ENCODE peak calls at places on chromosomes 11 and 22, in nine cellular contexts. L is skeletal muscle cell, Z is choroid plexus epithelial cell, S is dorsolateral prefrontal cortex, C is fibroblast of villous mesenchyme, E is cardiac muscle cell, J is cardiac fibroblast, M is hepatocyte, G is spleen. A is an unnamed sample.

GRCh38 chr11:96520939-96521338 is 131.1 kb downstream of the JRKL start:
- DNase-seq in L (no peak), Z (peak), S (no peak), C (no peak), E (no peak), J (no peak), M (no peak), G (no peak), A (no peak)

GRCh38 chr11:131465746-131466145 is 95.3 kb downstream of the NTM start:
- DNase-seq in L (no peak), Z (no peak), S (no peak), C (no peak), E (no peak), J (no peak), M (no peak), G (no peak), A (no peak)

GRCh38 chr22:23499845-23500500 is 80.1 kb downstream of the IGLL1 start:
- DNase-seq in L (no peak), Z (no peak), S (no peak), C (no peak), E (no peak), J (no peak), M (no peak), G (peak), A (no peak)

GRCh38 chr11:117781650-117782049 is 15.4 kb downstream of the DSCAML1 start:
- DNase-seq in L (no peak), Z (no peak), S (no peak), C (no peak), E (no peak), J (no peak), M (no peak), G (no peak), A (no peak)

GRCh38 chr11:66970808-66971442 is 4.2 kb upstream of the C11orf86 start:
- DNase-seq in L (peak), Z (peak), S (no peak), C (peak), E (peak), J (peak), M (peak), G (no peak), A (no peak)

GRCh38 chr11:3225159-3225758 is 6.6 kb upstream of the MRGPRG start:
- DNase-seq in L (no peak), Z (no peak), S (no peak), C (no peak), E (no peak), J (no peak), M (no peak), G (peak), A (no peak)

GRCh38 chr11:9726313-9727022 is 62.6 kb downstream of the SWAP70 start:
- DNase-seq in L (peak), Z (peak), S (no peak), C (peak), E (peak), J (no peak), M (peak), G (no peak), A (no peak)

GRCh38 chr11:128582496-128583366 is 4.6 kb downstream of the ETS1 start:
- DNase-seq in L (peak), Z (peak), S (no peak), C (peak), E (peak), J (peak), M (peak), G (no peak), A (no peak)

GRCh38 chr11:65493367-65494176 is 5.3 kb upstream of the MALAT1 start:
- DNase-seq in L (peak), Z (peak), S (peak), C (peak), E (peak), J (peak), M (peak), G (no peak), A (no peak)

GRCh38 chr11:58316142-58316541 is 42.7 kb downstream of the OR5B17 start:
- DNase-seq in L (no peak), Z (peak), S (no peak), C (peak), E (no peak), J (no peak), M (no peak), G (no peak), A (no peak)

GRCh38 chr11:19691815-19692214 is 20.8 kb upstream of the NAV2 start:
- DNase-seq in L (no peak), Z (no peak), S (no peak), C (no peak), E (no peak), J (no peak), M (no peak), G (no peak), A (no peak)

GRCh38 chr22:43753718-43754117 is 58.4 kb downstream of the EFCAB6 start:
- DNase-seq in L (no peak), Z (no peak), S (no peak), C (no peak), E (no peak), J (no peak), M (no peak), G (no peak), A (no peak)

GRCh38 chr22:37546436-37547248 is 13.6 kb upstream of the CDC42EP1 start:
- DNase-seq in L (peak), Z (peak), S (no peak), C (peak), E (peak), J (peak), M (no peak), G (no peak), A (no peak)

GRCh38 chr11:26443617-26444016 is 111.7 kb downstream of the ANO3 start:
- DNase-seq in L (no peak), Z (no peak), S (no peak), C (no peak), E (no peak), J (no peak), M (no peak), G (no peak), A (no peak)

GRCh38 chr11:35216962-35217667 is 78.1 kb downstream of the CD44 start:
- DNase-seq in L (no peak), Z (peak), S (no peak), C (peak), E (no peak), J (no peak), M (no peak), G (no peak), A (peak)

GRCh38 chr11:119533931-119534694 is 111.1 kb upstream of the THY1 start:
- DNase-seq in L (no peak), Z (peak), S (peak), C (peak), E (peak), J (peak), M (peak), G (peak), A (peak)

GRCh38 chr11:71218789-71219499 is 33.4 kb downstream of the SHANK2 start:
- DNase-seq in L (no peak), Z (no peak), S (no peak), C (no peak), E (no peak), J (no peak), M (no peak), G (peak), A (no peak)

GRCh38 chr11:126359431-126360048 is 4.1 kb downstream of the ST3GAL4 start:
- DNase-seq in L (peak), Z (peak), S (no peak), C (peak), E (peak), J (peak), M (peak), G (peak), A (no peak)

GRCh38 chr11:127066426-127067090 is 66.0 kb upstream of the KIRREL3 start:
- DNase-seq in L (no peak), Z (no peak), S (no peak), C (no peak), E (no peak), J (no peak), M (no peak), G (no peak), A (no peak)

GRCh38 chr22:43861529-43861928 is 784 bp downstream of the SULT4A1 start:
- DNase-seq in L (no peak), Z (peak), S (peak), C (no peak), E (peak), J (peak), M (peak), G (peak), A (no peak)

GRCh38 chr11:82174610-82175009 is 559.1 kb downstream of the FAM181B start:
- DNase-seq in L (no peak), Z (peak), S (no peak), C (no peak), E (no peak), J (no peak), M (no peak), G (no peak), A (peak)

GRCh38 chr11:62466444-62466843 is 47.6 kb downstream of the SCGB1A1 start:
- DNase-seq in L (no peak), Z (no peak), S (no peak), C (peak), E (no peak), J (no peak), M (no peak), G (no peak), A (no peak)

GRCh38 chr11:66641834-66642233 is 3.3 kb downstream of the RBM4 start:
- DNase-seq in L (no peak), Z (no peak), S (no peak), C (no peak), E (no peak), J (peak), M (no peak), G (no peak), A (no peak)

GRCh38 chr11:16605440-16605970 is 132.9 kb upstream of the C11orf58 start:
- DNase-seq in L (no peak), Z (no peak), S (no peak), C (peak), E (peak), J (peak), M (peak), G (peak), A (no peak)

GRCh38 chr11:126853732-126854131 is 146.8 kb downstream of the KIRREL3 start:
- DNase-seq in L (no peak), Z (no peak), S (no peak), C (peak), E (no peak), J (no peak), M (no peak), G (no peak), A (no peak)

GRCh38 chr11:94877446-94878200 is 95.7 kb downstream of the CWC15 start:
- DNase-seq in L (no peak), Z (peak), S (no peak), C (peak), E (peak), J (peak), M (no peak), G (no peak), A (no peak)

GRCh38 chr11:130523166-130523565 is 74.7 kb downstream of the ADAMTS15 start:
- DNase-seq in L (no peak), Z (peak), S (no peak), C (no peak), E (no peak), J (no peak), M (no peak), G (no peak), A (no peak)

GRCh38 chr22:24305260-24305692 is 34.6 kb downstream of the SPECC1L start:
- DNase-seq in L (no peak), Z (peak), S (no peak), C (peak), E (peak), J (peak), M (no peak), G (no peak), A (peak)

GRCh38 chr11:70414341-70415100 is 16.2 kb downstream of the CTTN start:
- DNase-seq in L (no peak), Z (no peak), S (no peak), C (no peak), E (no peak), J (no peak), M (no peak), G (no peak), A (no peak)

GRCh38 chr11:85664561-85665481 is at the start of gene CREBZF:
- DNase-seq in L (peak), Z (peak), S (peak), C (peak), E (peak), J (peak), M (peak), G (peak), A (peak)

GRCh38 chr11:85665756-85666155 is 827 bp upstream of the CREBZF start:
- DNase-seq in L (no peak), Z (no peak), S (no peak), C (peak), E (no peak), J (no peak), M (peak), G (no peak), A (no peak)

GRCh38 chr11:85663781-85664560 is 958 bp downstream of the CREBZF start:
- DNase-seq in L (no peak), Z (peak), S (peak), C (peak), E (peak), J (peak), M (peak), G (peak), A (peak)

GRCh38 chr11:85663080-85663729 is 1.7 kb downstream of the CREBZF start:
- DNase-seq in L (no peak), Z (no peak), S (no peak), C (no peak), E (no peak), J (no peak), M (peak), G (no peak), A (no peak)

GRCh38 chr11:85661972-85662664 is 2.8 kb downstream of the CREBZF start:
- DNase-seq in L (no peak), Z (no peak), S (no peak), C (peak), E (peak), J (no peak), M (no peak), G (no peak), A (no peak)
- H3K4me3 ChIP-seq in L (peak), Z (peak), S (peak), C (peak), E (peak), J (peak), M (peak), G (no peak), A (no peak)

GRCh38 chr11:88275636-88276035 is 61.9 kb downstream of the CTSC start:
- DNase-seq in L (no peak), Z (no peak), S (no peak), C (no peak), E (no peak), J (no peak), M (no peak), G (no peak), A (no peak)
- H3K4me3 ChIP-seq in L (no peak), Z (no peak), S (no peak), C (no peak), E (no peak), J (no peak), M (no peak), G (no peak), A (no peak)

GRCh38 chr11:6747097-6747662 is 24.6 kb downstream of the OR2AG2 start:
- DNase-seq in L (no peak), Z (no peak), S (no peak), C (no peak), E (no peak), J (no peak), M (no peak), G (no peak), A (no peak)

GRCh38 chr11:6746626-6747025 is 25.1 kb downstream of the OR2AG2 start:
- DNase-seq in L (no peak), Z (no peak), S (no peak), C (no peak), E (no peak), J (no peak), M (no peak), G (no peak), A (no peak)

GRCh38 chr11:6746086-6746618 is 25.6 kb downstream of the OR2AG2 start:
- DNase-seq in L (no peak), Z (peak), S (no peak), C (peak), E (peak), J (peak), M (no peak), G (peak), A (peak)

GRCh38 chr11:6745018-6745417 is 26.8 kb downstream of the OR2AG2 start:
- DNase-seq in L (no peak), Z (no peak), S (no peak), C (no peak), E (no peak), J (no peak), M (no peak), G (no peak), A (no peak)

DNA sequence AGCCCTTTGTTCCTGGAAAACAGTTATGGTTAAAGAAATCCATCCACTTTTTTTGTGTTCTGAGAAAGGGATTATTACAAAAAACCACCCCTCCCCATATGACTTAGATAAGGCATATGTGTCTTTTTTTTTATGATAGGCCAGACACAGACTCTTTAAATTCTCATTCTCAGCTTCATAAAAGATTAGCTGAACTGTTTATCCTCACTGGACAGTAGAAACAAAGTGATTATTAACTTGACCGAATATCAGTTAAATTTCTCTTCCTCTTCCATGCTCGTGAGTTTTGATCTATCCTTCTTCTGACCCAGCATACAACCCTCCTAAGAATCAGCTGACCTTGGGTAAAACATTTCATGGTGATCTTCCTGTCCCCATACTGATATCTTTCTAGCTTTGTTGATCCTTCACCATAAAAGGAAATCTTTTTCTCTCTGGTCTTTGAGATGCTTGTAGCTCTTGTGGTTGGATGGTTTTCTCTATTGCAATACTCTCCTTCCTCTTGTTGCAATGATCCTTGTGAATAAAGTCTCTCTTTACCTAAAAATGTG is 26.2 kb downstream of the OR2AG2 start:
- DNase-seq in L (no peak), Z (peak), S (no peak), C (no peak), E (peak), J (no peak), M (no peak), G (no peak), A (peak)
- H3K4me3 ChIP-seq in L (no peak), Z (no peak), S (no peak), C (no peak), E (no peak), J (no peak), M (no peak), G (peak), A (peak)

DNA sequence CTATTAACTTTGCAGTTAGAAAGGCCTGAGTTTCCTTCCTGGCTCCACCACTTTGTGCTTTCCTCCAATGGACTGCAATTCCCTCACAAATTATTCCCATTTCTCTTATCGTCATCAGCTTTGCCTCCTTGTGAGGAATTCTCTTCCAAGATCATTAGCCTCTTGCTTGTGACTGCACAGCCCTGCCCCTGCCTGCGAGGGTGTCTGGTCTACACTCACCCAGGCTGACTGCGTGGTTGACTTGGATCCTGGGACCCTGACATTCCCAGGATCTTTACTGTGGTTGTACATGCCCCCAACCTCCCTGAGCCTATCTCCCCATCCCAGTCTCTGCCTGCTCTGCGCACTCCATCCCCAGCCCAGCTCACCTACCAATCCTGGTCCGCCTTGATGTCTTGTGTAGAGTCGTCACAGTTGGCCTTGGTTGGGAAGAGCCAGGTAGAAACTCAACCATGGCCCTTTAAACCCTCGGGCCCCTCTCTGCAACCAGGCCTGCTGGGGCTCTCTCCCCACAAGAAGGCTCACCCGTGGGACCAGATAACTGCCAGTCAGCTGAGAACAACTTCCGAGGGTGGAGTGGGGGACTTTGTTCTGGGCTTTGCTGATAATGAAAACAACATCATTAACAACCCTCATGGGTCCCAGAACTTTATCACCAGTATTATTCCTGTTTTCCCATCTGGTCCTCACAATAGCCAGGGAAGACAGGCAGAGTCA is at the start of gene OR2AT4:
- DNase-seq in L (no peak), Z (no peak), S (no peak), C (no peak), E (no peak), J (no peak), M (no peak), G (no peak), A (no peak)
- H3K4me3 ChIP-seq in L (no peak), Z (no peak), S (no peak), C (no peak), E (no peak), J (no peak), M (no peak), G (no peak), A (no peak)

GRCh38 chr11:64035581-64035980 is at the start of gene FLRT1:
- DNase-seq in L (no peak), Z (no peak), S (no peak), C (no peak), E (no peak), J (no peak), M (no peak), G (no peak), A (no peak)
- H3K4me3 ChIP-seq in L (peak), Z (peak), S (peak), C (peak), E (peak), J (peak), M (peak), G (no peak), A (no peak)

DNA sequence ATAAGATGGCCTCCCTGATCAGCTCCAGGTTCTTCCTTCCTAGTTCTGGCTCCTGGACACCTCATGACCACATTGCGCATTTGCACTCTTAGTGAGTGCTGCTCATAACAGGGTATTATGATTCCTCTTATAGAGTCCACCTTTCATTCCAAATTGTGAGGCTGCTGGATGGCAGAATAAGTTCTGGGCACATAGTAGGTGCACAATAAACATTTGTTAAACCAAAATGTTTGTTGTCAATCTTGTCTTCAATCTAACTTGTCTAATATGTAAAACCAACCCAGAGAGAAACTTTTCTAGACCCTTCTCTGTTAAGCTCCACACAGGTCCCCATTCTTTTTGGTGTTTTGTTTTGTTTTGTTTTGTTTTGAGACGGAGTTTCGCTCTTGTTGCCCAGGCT is 22.6 kb upstream of the ZBTB16 start:
- DNase-seq in L (no peak), Z (peak), S (no peak), C (no peak), E (no peak), J (no peak), M (no peak), G (no peak), A (no peak)
- H3K4me3 ChIP-seq in L (no peak), Z (no peak), S (no peak), C (no peak), E (no peak), J (no peak), M (no peak), G (no peak), A (no peak)

GRCh38 chr11:78045851-78046485 is 17.7 kb upstream of the THRSP start:
- DNase-seq in L (peak), Z (peak), S (peak), C (peak), E (peak), J (peak), M (peak), G (peak), A (peak)
- H3K4me3 ChIP-seq in L (peak), Z (peak), S (peak), C (peak), E (no peak), J (peak), M (peak), G (no peak), A (no peak)

GRCh38 chr11:47236482-47236881 is 12.1 kb downstream of the ACP2 start:
- DNase-seq in L (peak), Z (peak), S (no peak), C (peak), E (peak), J (peak), M (no peak), G (no peak), A (no peak)

GRCh38 chr11:47233989-47234668 is 14.5 kb downstream of the ACP2 start:
- DNase-seq in L (no peak), Z (peak), S (no peak), C (peak), E (peak), J (peak), M (peak), G (no peak), A (peak)

GRCh38 chr11:47235163-47235562 is 13.5 kb downstream of the ACP2 start:
- DNase-seq in L (no peak), Z (no peak), S (no peak), C (no peak), E (no peak), J (no peak), M (no peak), G (no peak), A (no peak)

GRCh38 chr11:47233051-47233450 is 15.6 kb downstream of the ACP2 start:
- DNase-seq in L (no peak), Z (no peak), S (no peak), C (no peak), E (no peak), J (no peak), M (peak), G (no peak), A (no peak)

GRCh38 chr11:47234669-47235075 is 13.9 kb downstream of the ACP2 start:
- DNase-seq in L (no peak), Z (peak), S (no peak), C (peak), E (peak), J (peak), M (no peak), G (no peak), A (peak)
- H3K4me3 ChIP-seq in L (no peak), Z (peak), S (no peak), C (no peak), E (no peak), J (no peak), M (no peak), G (no peak), A (no peak)